ENCODE peak calls at places on chromosome 14, in seven cellular contexts. Q is ACHN, W is T-cell, E is HFF-Myc, I is T47D, X is NCI-H345, M is NCI-H1092 treated with DMSO at 0.1 percent for 48 hours. O is an unnamed sample.

GRCh38 chr14:54294802-54295201 is 102.0 kb upstream of the CDKN3 start:
- DNase-seq in Q (no peak), W (no peak), E (no peak), I (no peak), X (no peak), M (no peak), O (no peak)

GRCh38 chr14:85093631-85094330 is 436.2 kb upstream of the FLRT2 start:
- DNase-seq in Q (no peak), W (no peak), E (no peak), I (no peak), X (no peak), M (no peak), O (no peak)

GRCh38 chr14:61177279-61178225 is 103.6 kb downstream of the TMEM30B start:
- DNase-seq in Q (peak), W (no peak), E (no peak), I (no peak), X (no peak), M (no peak), O (no peak)

GRCh38 chr14:65000868-65001600 is 14.3 kb downstream of the FNTB start:
- DNase-seq in Q (no peak), W (no peak), E (no peak), I (no peak), X (no peak), M (no peak), O (no peak)

GRCh38 chr14:92012121-92012748 is 27.6 kb downstream of the TRIP11 start:
- DNase-seq in Q (no peak), W (no peak), E (no peak), I (no peak), X (no peak), M (no peak), O (no peak)

GRCh38 chr14:91350483-91350812 is 67.2 kb downstream of the CCDC88C start:
- DNase-seq in Q (no peak), W (no peak), E (no peak), I (no peak), X (no peak), M (no peak), O (no peak)

GRCh38 chr14:105845725-105846309 is 319.4 kb downstream of the TMEM121 start:
- DNase-seq in Q (no peak), W (no peak), E (no peak), I (no peak), X (no peak), M (no peak), O (no peak)

GRCh38 chr14:58414845-58415244 is 12.5 kb downstream of the TIMM9 start:
- DNase-seq in Q (no peak), W (no peak), E (no peak), I (no peak), X (no peak), M (no peak), O (no peak)

GRCh38 chr14:36478782-36479181 is 41.2 kb downstream of the NKX2-1 start:
- DNase-seq in Q (no peak), W (no peak), E (no peak), I (no peak), X (no peak), M (no peak), O (no peak)

GRCh38 chr14:63725786-63726185 is 2.1 kb downstream of the SGPP1 start:
- DNase-seq in Q (no peak), W (no peak), E (no peak), I (no peak), X (no peak), M (no peak), O (no peak)

GRCh38 chr14:75469606-75470237 is 41.9 kb downstream of the JDP2 start:
- DNase-seq in Q (no peak), W (no peak), E (no peak), I (peak), X (peak), M (peak), O (peak)

GRCh38 chr14:104086661-104087461 is 1.4 kb downstream of the ASPG start:
- DNase-seq in Q (no peak), W (no peak), E (no peak), I (no peak), X (no peak), M (no peak), O (no peak)

GRCh38 chr14:52080171-52080800 is 11.4 kb upstream of the NID2 start:
- DNase-seq in Q (peak), W (no peak), E (no peak), I (no peak), X (no peak), M (no peak), O (no peak)

GRCh38 chr14:94317259-94317658 is 5.9 kb downstream of the SERPINA6 start:
- DNase-seq in Q (no peak), W (no peak), E (no peak), I (peak), X (no peak), M (no peak), O (no peak)

GRCh38 chr14:50335989-50336391 is 23.9 kb downstream of the DMAC2L start:
- DNase-seq in Q (no peak), W (no peak), E (peak), I (no peak), X (peak), M (peak), O (peak)

GRCh38 chr14:64826333-64826732 is 53.4 kb downstream of the SPTB start:
- DNase-seq in Q (no peak), W (no peak), E (no peak), I (no peak), X (no peak), M (no peak), O (no peak)

GRCh38 chr14:76083796-76084195 is 67.9 kb upstream of the GPATCH2L start:
- DNase-seq in Q (no peak), W (no peak), E (no peak), I (no peak), X (no peak), M (no peak), O (no peak)

GRCh38 chr14:64113279-64113678 is 180.9 kb downstream of the ESR2 start:
- DNase-seq in Q (no peak), W (no peak), E (no peak), I (peak), X (no peak), M (peak), O (peak)

GRCh38 chr14:79298373-79298772 is 912.9 kb downstream of the DIO2 start:
- DNase-seq in Q (no peak), W (no peak), E (no peak), I (no peak), X (no peak), M (no peak), O (no peak)

GRCh38 chr14:64496764-64497163 is 6.9 kb downstream of the ZBTB25 start:
- DNase-seq in Q (no peak), W (no peak), E (no peak), I (no peak), X (no peak), M (no peak), O (no peak)

GRCh38 chr14:34699873-34700621 is 14.3 kb downstream of the CFL2 start:
- DNase-seq in Q (peak), W (no peak), E (peak), I (no peak), X (no peak), M (peak), O (no peak)